ENCODE peak calls at places on chromosomes 13 and 19, in eight cellular contexts. A is body of pancreas, W is coronary artery, C is thoracic aorta, I is uterus, Q is upper lobe of left lung, Z is HCT116, T is heart left ventricle. G is an unnamed sample.

GRCh38 chr13:83877901-83878300 is 4.4 kb downstream of the SLITRK1 start:
- DNase-seq in Z (no peak), Q (no peak), C (no peak), A (no peak), T (no peak), I (no peak), W (no peak), G (no peak)

GRCh38 chr19:30349131-30349730 is 23.0 kb upstream of the ZNF536 start:
- DNase-seq in Q (no peak), A (no peak), T (no peak), Z (no peak), C (no peak), W (no peak), I (no peak), G (peak; percentile 4)

GRCh38 chr19:29329460-29330134 is 116.6 kb upstream of the UQCRFS1 start:
- DNase-seq in I (no peak), A (no peak), T (no peak), Z (no peak), W (no peak), Q (no peak), C (no peak), G (no peak)

GRCh38 chr13:60661514-60661913 is 264.5 kb downstream of the TDRD3 start:
- DNase-seq in A (no peak), T (no peak), Q (no peak), C (no peak), Z (no peak), I (no peak), W (no peak), G (no peak)

GRCh38 chr13:106038752-106039151 is 496.7 kb downstream of the EFNB2 start:
- DNase-seq in T (no peak), Z (peak; percentile 51), I (no peak), A (no peak), W (no peak), C (no peak), Q (no peak), G (no peak)

GRCh38 chr13:86087241-86087640 is 288.0 kb upstream of the SLITRK6 start:
- DNase-seq in Q (no peak), I (no peak), T (no peak), W (no peak), Z (no peak), A (no peak), C (no peak), G (no peak)

GRCh38 chr19:32642771-32643170 is 32.2 kb downstream of the ANKRD27 start:
- DNase-seq in W (no peak), Z (no peak), I (no peak), Q (no peak), C (no peak), A (no peak), T (no peak), G (no peak)

GRCh38 chr13:50115695-50116094 is 100.5 kb downstream of the KCNRG start:
- DNase-seq in C (no peak), Z (no peak), A (no peak), T (no peak), I (no peak), W (no peak), Q (no peak), G (no peak)

GRCh38 chr19:4988770-4989251 is 19.9 kb downstream of the KDM4B start:
- DNase-seq in A (no peak), T (peak; percentile 50), C (peak; percentile 80), Q (no peak), I (peak; percentile 84), W (peak; percentile 77), Z (no peak), G (peak; percentile 84)

GRCh38 chr19:13849991-13850909 is 26.7 kb upstream of the NANOS3 start:
- DNase-seq in Z (no peak), W (peak; percentile 89), A (peak; percentile 91), C (no peak), I (peak; percentile 92), Q (peak; percentile 98), T (peak; percentile 90), G (peak; percentile 87)

DNA sequence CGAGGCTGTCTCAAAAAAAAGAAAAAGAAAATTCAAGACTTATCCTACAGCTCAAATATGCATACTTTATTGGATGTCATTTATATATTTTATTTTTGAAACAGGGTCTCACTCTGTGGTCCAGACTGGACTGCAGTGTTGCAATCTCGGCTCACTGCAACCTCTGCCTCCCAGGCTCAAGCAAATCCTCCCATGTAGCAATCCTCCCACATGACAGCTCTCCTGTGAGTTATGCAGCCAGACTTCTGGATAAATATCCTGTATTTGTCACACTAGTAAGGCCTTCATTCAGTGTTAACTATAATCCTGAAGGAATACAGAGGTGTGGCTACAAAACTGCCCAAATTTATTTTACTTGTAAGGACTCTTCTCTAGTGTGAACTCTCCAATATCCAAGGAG is 7.2 kb downstream of the ZNF552 start:
- DNase-seq in Z (no peak), Q (no peak), C (no peak), T (no peak), A (no peak), I (no peak), W (no peak), G (no peak)
- H3K27ac ChIP-seq in Z (no peak overlapping the region), Q (no peak overlapping the region), C (no peak overlapping the region), T (no peak overlapping the region), A (no peak overlapping the region), I (no peak overlapping the region), W (no peak overlapping the region), G (no peak overlapping the region)

DNA sequence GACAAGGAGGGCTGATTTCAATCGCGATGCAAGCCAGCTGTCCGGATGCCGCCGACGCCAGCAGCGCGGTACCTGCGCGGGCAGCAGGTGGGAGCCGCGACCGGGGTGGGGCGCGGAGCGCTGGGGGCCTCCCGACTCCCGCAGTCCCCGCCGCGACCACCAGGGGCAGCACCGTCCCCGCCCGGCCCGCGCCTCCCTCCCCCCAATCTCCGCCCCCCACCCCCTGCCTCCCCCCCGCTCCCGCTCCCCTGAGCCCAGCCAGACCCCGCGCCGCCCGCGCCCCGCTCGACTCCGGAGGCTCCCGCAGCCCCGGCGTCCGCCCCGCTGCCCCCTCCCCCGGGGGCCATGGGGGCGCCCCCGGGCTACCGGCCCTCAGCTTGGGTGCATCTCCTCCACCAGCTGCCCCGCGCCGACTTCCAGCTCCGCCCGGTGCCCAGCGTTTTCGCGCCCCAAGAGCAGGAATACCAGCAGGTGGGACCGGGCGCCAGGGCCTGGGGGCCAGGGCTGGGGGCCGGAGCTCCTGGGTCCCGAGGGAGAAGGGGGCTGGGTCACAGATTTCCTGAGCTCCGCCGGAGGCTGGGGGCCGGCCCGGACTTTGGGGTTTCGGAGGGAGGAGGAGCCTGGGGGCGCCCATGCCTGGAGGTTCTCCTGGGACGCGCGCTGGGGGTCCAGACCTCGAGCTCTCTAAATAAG is at the start of gene TTYH1:
- DNase-seq in W (no peak), Q (peak; percentile 85), C (no peak), Z (no peak), A (no peak), T (no peak), I (no peak), G (no peak)
- TF ChIP-seq CTCF in W (no peak), Q (no peak), C (no peak), Z (peak; percentile 31), A (peak; percentile 22), T (peak; percentile 40), I (no peak), G (peak; percentile 14)

GRCh38 chr13:44523176-44524017 is 52.7 kb downstream of the TSC22D1 start:
- DNase-seq in A (peak; percentile 20), W (no peak), T (no peak), C (no peak), Z (peak; percentile 32), Q (no peak), I (no peak), G (no peak)
- H3K4me3 ChIP-seq in A (no peak overlapping the region), W (peak overlapping the region; percentile 11), T (no peak overlapping the region), C (peak overlapping the region; percentile 31), Z (peak overlapping the region; percentile 8), Q (no peak overlapping the region), I (no peak overlapping the region), G (peak overlapping the region; percentile 29)

GRCh38 chr19:49637865-49638350 is 2.0 kb downstream of the RRAS start:
- DNase-seq in I (peak; percentile 86), W (peak; percentile 95), Z (no peak), Q (peak; percentile 90), A (peak; percentile 79), C (peak; percentile 55), T (peak; percentile 92), G (peak; percentile 93)

GRCh38 chr19:49632576-49632975 is 7.4 kb downstream of the RRAS start:
- DNase-seq in I (no peak), A (no peak), Z (no peak), Q (no peak), C (no peak), T (no peak), W (no peak), G (no peak)

GRCh38 chr19:49636230-49636932 is 3.6 kb downstream of the RRAS start:
- DNase-seq in I (no peak), C (no peak), A (no peak), Q (peak; percentile 67), T (no peak), W (no peak), Z (no peak), G (no peak)

GRCh38 chr19:49638360-49638759 is 1.6 kb downstream of the RRAS start:
- DNase-seq in W (no peak), Q (no peak), A (no peak), I (peak; percentile 43), T (no peak), C (no peak), Z (no peak), G (no peak)

GRCh38 chr19:49635530-49636229 is 4.3 kb downstream of the RRAS start:
- DNase-seq in T (no peak), W (no peak), A (no peak), C (no peak), I (no peak), Q (no peak), Z (no peak), G (no peak)
- H3K27ac ChIP-seq in T (peak overlapping the region; percentile 37), W (peak overlapping the region; percentile 35), A (no peak overlapping the region), C (peak overlapping the region; percentile 30), I (no peak overlapping the region), Q (peak overlapping the region; percentile 100), Z (no peak overlapping the region), G (peak overlapping the region; percentile 2)

DNA sequence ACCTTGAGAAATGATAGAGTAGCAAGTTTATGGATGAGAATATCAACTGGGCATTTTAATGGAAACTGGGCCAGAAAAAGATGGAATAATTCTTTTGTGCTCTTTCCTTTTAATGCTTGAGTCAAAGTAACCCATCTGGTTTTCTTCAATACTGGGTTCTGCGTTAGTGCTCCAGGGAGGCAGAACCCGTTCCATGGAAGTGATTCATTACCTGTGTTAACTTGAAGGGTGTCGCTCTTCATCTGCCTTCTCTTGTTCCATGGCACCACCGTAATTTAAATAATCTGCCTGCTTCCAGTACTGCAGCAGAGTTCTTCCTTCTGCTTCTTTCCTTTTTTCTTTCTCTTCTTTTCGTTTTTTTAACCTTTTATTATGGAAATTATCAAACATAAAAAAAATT is 14.7 kb upstream of the USP12 start:
- DNase-seq in W (no peak), I (no peak), Q (no peak), A (no peak), C (no peak), T (no peak), Z (no peak), G (no peak)
- TF ChIP-seq CTCF in W (no peak), I (no peak), Q (no peak), A (no peak), C (no peak), T (no peak), Z (no peak), G (no peak)

GRCh38 chr13:27252467-27252866 is 1.1 kb downstream of the RPL21 start:
- DNase-seq in A (no peak), T (no peak), C (no peak), W (no peak), Q (no peak), Z (no peak), I (no peak), G (no peak)
- H3K4me3 ChIP-seq in A (peak overlapping the region; percentile 74), T (peak overlapping the region; percentile 78), C (peak overlapping the region; percentile 98), W (peak overlapping the region; percentile 95), Q (peak overlapping the region; percentile 79), Z (peak overlapping the region; percentile 96), I (peak overlapping the region; percentile 100), G (peak overlapping the region; percentile 81)

G was measured in psoas muscle.